ENCODE peak calls at places on chromosome 3, in nine cellular contexts. B is effector memory CD4-positive, alpha-beta T cell; A is NCI-H1092; K is NCI-H1105; F is HuH-7; R is AG08395; V is SIG-M5; L is ELR; T is left cardiac atrium. U is an unnamed sample.

GRCh38 chr3:159775372-159775961 is 213.2 kb upstream of the IL12A start:
- DNase-seq in B (no peak), A (peak), K (peak), F (no peak), R (peak), V (no peak), L (no peak), T (peak), U (no peak)

GRCh38 chr3:9862391-9863235 is 17.4 kb downstream of the CIDEC start:
- DNase-seq in B (peak), A (no peak), K (no peak), F (peak), R (peak), V (no peak), L (peak), T (peak), U (peak)

GRCh38 chr3:114624676-114625181 is 330.9 kb downstream of the TIGIT start:
- DNase-seq in B (no peak), A (no peak), K (no peak), F (peak), R (peak), V (no peak), L (peak), T (peak), U (peak)

GRCh38 chr3:56522374-56522773 is 34.6 kb upstream of the CCDC66 start:
- DNase-seq in B (no peak), A (no peak), K (no peak), F (no peak), R (no peak), V (no peak), L (no peak), T (no peak), U (no peak)

GRCh38 chr3:242986-243706 is 46.6 kb downstream of the CHL1 start:
- DNase-seq in B (no peak), A (peak), K (no peak), F (no peak), R (no peak), V (no peak), L (no peak), T (no peak), U (no peak)

GRCh38 chr3:128009952-128010846 is 42.0 kb upstream of the SEC61A1 start:
- DNase-seq in B (no peak), A (no peak), K (no peak), F (no peak), R (peak), V (no peak), L (no peak), T (no peak), U (no peak)

GRCh38 chr3:55592572-55592971 is 105.5 kb upstream of the WNT5A start:
- DNase-seq in B (no peak), A (no peak), K (no peak), F (no peak), R (no peak), V (no peak), L (no peak), T (no peak), U (no peak)

GRCh38 chr3:193768069-193768391 is 175.0 kb downstream of the OPA1 start:
- DNase-seq in B (no peak), A (no peak), K (no peak), F (no peak), R (peak), V (no peak), L (peak), T (no peak), U (no peak)

GRCh38 chr3:26307192-26307591 is 315.4 kb upstream of the LRRC3B start:
- DNase-seq in B (no peak), A (no peak), K (no peak), F (no peak), R (no peak), V (no peak), L (no peak), T (no peak), U (no peak)

U was measured in sciatic nerve.